ENCODE peak calls at places on chromosomes 4 and X, in four cellular contexts. One of them, this sample, is unnamed.

GRCh38 chrX:129980043-129980442 is 2.4 kb upstream of the BCORL1 start:
- DNase-seq in tibial nerve: no peak
- DNase-seq in GM23248: peak
- DNase-seq in Panc1: no peak
- DNase-seq in this sample: no peak

GRCh38 chr4:61309616-61310015 is 109.5 kb downstream of the ADGRL3 start:
- DNase-seq in tibial nerve: no peak
- DNase-seq in GM23248: no peak
- DNase-seq in Panc1: no peak
- DNase-seq in this sample: no peak

GRCh38 chr4:152972821-152973613 is 36.9 kb downstream of the FHDC1 start:
- DNase-seq in tibial nerve: no peak
- DNase-seq in GM23248: peak
- DNase-seq in Panc1: no peak
- DNase-seq in this sample: peak

GRCh38 chr4:40434126-40434692 is 99.1 kb downstream of the CHRNA9 start:
- DNase-seq in tibial nerve: no peak
- DNase-seq in GM23248: no peak
- DNase-seq in Panc1: no peak
- DNase-seq in this sample: no peak

GRCh38 chr4:85715996-85716737 is 241.2 kb downstream of the ARHGAP24 start:
- DNase-seq in tibial nerve: no peak
- DNase-seq in GM23248: no peak
- DNase-seq in Panc1: no peak
- DNase-seq in this sample: no peak

GRCh38 chrX:150544222-150544787 is 24.1 kb upstream of the MTM1 start:
- DNase-seq in tibial nerve: no peak
- DNase-seq in GM23248: no peak
- DNase-seq in Panc1: no peak
- DNase-seq in this sample: no peak

GRCh38 chr4:17785858-17786257 is 4.4 kb upstream of the FAM184B start:
- DNase-seq in tibial nerve: no peak
- DNase-seq in GM23248: no peak
- DNase-seq in Panc1: no peak
- DNase-seq in this sample: no peak

GRCh38 chr4:142379277-142380051 is 466.6 kb downstream of the INPP4B start:
- DNase-seq in tibial nerve: no peak
- DNase-seq in GM23248: peak
- DNase-seq in Panc1: no peak
- DNase-seq in this sample: no peak

GRCh38 chrX:18591834-18592233 is 80.1 kb downstream of the RS1 start:
- DNase-seq in tibial nerve: no peak
- DNase-seq in GM23248: no peak
- DNase-seq in Panc1: no peak
- DNase-seq in this sample: no peak

GRCh38 chrX:86103061-86103460 is 45.2 kb upstream of the DACH2 start:
- DNase-seq in tibial nerve: no peak
- DNase-seq in GM23248: no peak
- DNase-seq in Panc1: no peak
- DNase-seq in this sample: no peak

GRCh38 chr4:78091534-78091933 is 34.4 kb downstream of the FRAS1 start:
- DNase-seq in tibial nerve: no peak
- DNase-seq in GM23248: no peak
- DNase-seq in Panc1: no peak
- DNase-seq in this sample: no peak
- H3K27ac ChIP-seq in tibial nerve: no peak
- H3K27ac ChIP-seq in GM23248: no peak
- H3K27ac ChIP-seq in Panc1: no peak
- H3K27ac ChIP-seq in this sample: no peak

GRCh38 chr4:173185832-173186545 is 17.4 kb downstream of the GALNT7 start:
- DNase-seq in tibial nerve: no peak
- DNase-seq in GM23248: no peak
- DNase-seq in Panc1: no peak
- DNase-seq in this sample: no peak
- H3K4me3 ChIP-seq in tibial nerve: no peak
- H3K4me3 ChIP-seq in GM23248: no peak
- H3K4me3 ChIP-seq in Panc1: no peak
- H3K4me3 ChIP-seq in this sample: no peak

GRCh38 chr4:123785515-123785914 is 388.9 kb downstream of the SPRY1 start:
- DNase-seq in tibial nerve: peak
- DNase-seq in GM23248: peak
- DNase-seq in Panc1: no peak
- DNase-seq in this sample: peak
- H3K27ac ChIP-seq in tibial nerve: peak
- H3K27ac ChIP-seq in GM23248: peak
- H3K27ac ChIP-seq in Panc1: no peak
- H3K27ac ChIP-seq in this sample: no peak

GRCh38 chr4:68951078-68951805 is at the start of gene UGT2A3:
- DNase-seq in tibial nerve: no peak
- DNase-seq in GM23248: no peak
- DNase-seq in Panc1: no peak
- DNase-seq in this sample: no peak
- H3K4me3 ChIP-seq in tibial nerve: no peak
- H3K4me3 ChIP-seq in GM23248: no peak
- H3K4me3 ChIP-seq in Panc1: no peak
- H3K4me3 ChIP-seq in this sample: no peak

GRCh38 chr4:75724066-75724866 is at the start of gene USO1:
- DNase-seq in tibial nerve: peak
- DNase-seq in GM23248: peak
- DNase-seq in Panc1: peak
- DNase-seq in this sample: peak
- H3K27ac ChIP-seq in tibial nerve: peak
- H3K27ac ChIP-seq in GM23248: peak
- H3K27ac ChIP-seq in Panc1: peak
- H3K27ac ChIP-seq in this sample: peak